ENCODE peak calls at places on chromosomes 7 and 10, in nine cellular contexts. U, B, L, H, P, E, N, M and G are unnamed samples.

GRCh38 chr7:131608112-131608498 is 51.7 kb upstream of the PODXL start:
- DNase-seq in U (no peak), B (no peak), L (no peak), H (no peak), P (no peak), E (no peak), N (no peak), M (no peak), G (no peak)

GRCh38 chr7:11343818-11344413 is 370.2 kb downstream of the PHF14 start:
- DNase-seq in U (peak), B (peak), L (peak), H (peak), P (peak), E (peak), N (peak), M (peak), G (peak)

GRCh38 chr7:140681766-140682165 is 9.0 kb downstream of the ADCK2 start:
- DNase-seq in U (no peak), B (no peak), L (no peak), H (no peak), P (no peak), E (no peak), N (no peak), M (no peak), G (no peak)

GRCh38 chr7:2824678-2825461 is 19.2 kb downstream of the GNA12 start:
- DNase-seq in U (no peak), B (peak), L (peak), H (no peak), P (no peak), E (no peak), N (no peak), M (peak), G (no peak)

GRCh38 chr7:155298834-155299538 is 1.3 kb downstream of the INSIG1 start:
- DNase-seq in U (peak), B (peak), L (peak), H (peak), P (peak), E (peak), N (peak), M (peak), G (peak)

GRCh38 chr7:2956076-2956475 is 87.6 kb downstream of the CARD11 start:
- DNase-seq in U (no peak), B (no peak), L (no peak), H (no peak), P (no peak), E (no peak), N (no peak), M (no peak), G (no peak)

GRCh38 chr7:30726296-30727006 is 25.5 kb upstream of the INMT start:
- DNase-seq in U (no peak), B (no peak), L (no peak), H (no peak), P (no peak), E (no peak), N (no peak), M (peak), G (no peak)

GRCh38 chr7:124645704-124646103 is 119.9 kb downstream of the GPR37 start:
- DNase-seq in U (no peak), B (no peak), L (peak), H (no peak), P (no peak), E (no peak), N (no peak), M (no peak), G (no peak)

GRCh38 chr10:92699518-92700272 is 9.9 kb downstream of the HHEX start:
- DNase-seq in U (no peak), B (peak), L (no peak), H (peak), P (peak), E (peak), N (peak), M (no peak), G (peak)

GRCh38 chr7:66150471-66150870 is 35.8 kb downstream of the CRCP start:
- DNase-seq in U (no peak), B (peak), L (no peak), H (peak), P (peak), E (no peak), N (no peak), M (no peak), G (peak)

GRCh38 chr10:60735244-60735643 is 43.0 kb upstream of the CDK1 start:
- DNase-seq in U (no peak), B (no peak), L (no peak), H (no peak), P (no peak), E (peak), N (no peak), M (no peak), G (no peak)

GRCh38 chr10:105549731-105550130 is 908.6 kb downstream of the SORCS3 start:
- DNase-seq in U (no peak), B (no peak), L (no peak), H (no peak), P (no peak), E (no peak), N (no peak), M (no peak), G (no peak)

GRCh38 chr7:40470111-40470736 is 335.4 kb downstream of the SUGCT start:
- DNase-seq in U (no peak), B (peak), L (no peak), H (peak), P (peak), E (no peak), N (no peak), M (no peak), G (peak)

GRCh38 chr10:14779053-14779649 is 4.5 kb upstream of the FAM107B start:
- DNase-seq in U (no peak), B (peak), L (no peak), H (peak), P (peak), E (peak), N (no peak), M (no peak), G (peak)

GRCh38 chr7:43643842-43644241 is 60.9 kb downstream of the STK17A start:
- DNase-seq in U (no peak), B (no peak), L (no peak), H (no peak), P (no peak), E (no peak), N (no peak), M (no peak), G (no peak)
- H2AFZ ChIP-seq in U (no peak), B (no peak), L (no peak), H (no peak), P (no peak), E (no peak), N (no peak), M (no peak), G (no peak)

GRCh38 chr10:133391249-133391635 is 2.7 kb upstream of the MTG1 start:
- DNase-seq in U (no peak), B (no peak), L (no peak), H (no peak), P (no peak), E (no peak), N (no peak), M (no peak), G (no peak)
- H3K4me2 ChIP-seq in U (peak), B (no peak), L (peak), H (no peak), P (no peak), E (no peak), N (no peak), M (peak), G (no peak)

GRCh38 chr10:36446873-36447272 is 678.5 kb upstream of the ANKRD30A start:
- DNase-seq in U (no peak), B (no peak), L (no peak), H (no peak), P (no peak), E (no peak), N (no peak), M (no peak), G (no peak)

GRCh38 chr10:36443233-36443632 is 682.2 kb upstream of the ANKRD30A start:
- DNase-seq in U (no peak), B (no peak), L (no peak), H (no peak), P (no peak), E (peak), N (no peak), M (no peak), G (no peak)

GRCh38 chr10:36437367-36437766 is 688.0 kb upstream of the ANKRD30A start:
- DNase-seq in U (no peak), B (no peak), L (no peak), H (peak), P (no peak), E (peak), N (no peak), M (no peak), G (no peak)

GRCh38 chr10:36440539-36440938 is 684.9 kb upstream of the ANKRD30A start:
- DNase-seq in U (no peak), B (no peak), L (no peak), H (no peak), P (no peak), E (no peak), N (no peak), M (no peak), G (no peak)

GRCh38 chr10:36441557-36441956 is 683.8 kb upstream of the ANKRD30A start:
- DNase-seq in U (no peak), B (no peak), L (no peak), H (peak), P (no peak), E (peak), N (no peak), M (no peak), G (no peak)
- H2AFZ ChIP-seq in U (no peak), B (no peak), L (no peak), H (no peak), P (no peak), E (no peak), N (no peak), M (no peak), G (no peak)

GRCh38 chr7:44636926-44637325 is 30.5 kb downstream of the OGDH start:
- DNase-seq in U (no peak), B (no peak), L (peak), H (no peak), P (no peak), E (no peak), N (no peak), M (no peak), G (no peak)
- H3K4me2 ChIP-seq in U (no peak), B (no peak), L (peak), H (no peak), P (no peak), E (no peak), N (no peak), M (no peak), G (no peak)

GRCh38 chr7:51121036-51121780 is 195.4 kb downstream of the COBL start:
- DNase-seq in U (no peak), B (no peak), L (no peak), H (no peak), P (no peak), E (no peak), N (no peak), M (no peak), G (no peak)
- H2AFZ ChIP-seq in U (no peak), B (no peak), L (no peak), H (no peak), P (no peak), E (no peak), N (no peak), M (peak), G (no peak)

DNA sequence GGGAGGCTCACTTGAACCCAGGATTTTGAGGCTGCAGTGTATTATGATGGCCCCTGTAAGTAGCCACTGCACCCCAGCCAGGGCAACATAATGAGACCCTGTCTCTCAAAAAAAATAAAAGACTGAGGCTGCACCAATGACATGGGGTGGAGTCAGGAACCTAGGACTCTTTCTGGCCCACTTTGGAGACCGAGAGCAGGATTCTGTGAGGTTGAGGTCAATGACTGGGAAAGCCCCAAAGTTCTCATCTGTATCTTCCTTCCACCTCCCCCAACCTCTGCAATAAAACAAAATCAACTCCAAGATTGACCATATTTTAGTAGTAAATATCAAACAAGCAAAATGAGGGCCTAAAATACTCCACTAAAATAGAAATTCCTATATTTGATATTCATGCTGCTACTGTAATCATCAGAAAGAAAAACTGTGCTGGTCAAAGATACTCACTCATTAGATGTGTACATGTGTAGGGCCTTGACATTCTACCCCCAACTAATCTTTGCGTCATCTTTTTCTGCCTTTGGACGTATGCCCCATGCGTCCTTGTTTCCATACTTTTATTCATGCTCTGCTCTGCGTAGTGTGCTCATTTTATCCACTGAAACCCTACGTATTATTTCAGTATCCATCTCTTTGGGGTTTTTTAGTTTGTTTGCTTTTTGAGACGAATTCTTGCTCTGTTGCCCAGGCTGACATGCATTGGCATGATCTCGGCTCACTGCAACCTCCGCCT is 23.8 kb downstream of the WBP1L start:
- DNase-seq in U (no peak), B (no peak), L (no peak), H (no peak), P (no peak), E (no peak), N (no peak), M (no peak), G (no peak)
- H3K4me2 ChIP-seq in U (no peak), B (no peak), L (no peak), H (no peak), P (no peak), E (no peak), N (no peak), M (no peak), G (no peak)

DNA sequence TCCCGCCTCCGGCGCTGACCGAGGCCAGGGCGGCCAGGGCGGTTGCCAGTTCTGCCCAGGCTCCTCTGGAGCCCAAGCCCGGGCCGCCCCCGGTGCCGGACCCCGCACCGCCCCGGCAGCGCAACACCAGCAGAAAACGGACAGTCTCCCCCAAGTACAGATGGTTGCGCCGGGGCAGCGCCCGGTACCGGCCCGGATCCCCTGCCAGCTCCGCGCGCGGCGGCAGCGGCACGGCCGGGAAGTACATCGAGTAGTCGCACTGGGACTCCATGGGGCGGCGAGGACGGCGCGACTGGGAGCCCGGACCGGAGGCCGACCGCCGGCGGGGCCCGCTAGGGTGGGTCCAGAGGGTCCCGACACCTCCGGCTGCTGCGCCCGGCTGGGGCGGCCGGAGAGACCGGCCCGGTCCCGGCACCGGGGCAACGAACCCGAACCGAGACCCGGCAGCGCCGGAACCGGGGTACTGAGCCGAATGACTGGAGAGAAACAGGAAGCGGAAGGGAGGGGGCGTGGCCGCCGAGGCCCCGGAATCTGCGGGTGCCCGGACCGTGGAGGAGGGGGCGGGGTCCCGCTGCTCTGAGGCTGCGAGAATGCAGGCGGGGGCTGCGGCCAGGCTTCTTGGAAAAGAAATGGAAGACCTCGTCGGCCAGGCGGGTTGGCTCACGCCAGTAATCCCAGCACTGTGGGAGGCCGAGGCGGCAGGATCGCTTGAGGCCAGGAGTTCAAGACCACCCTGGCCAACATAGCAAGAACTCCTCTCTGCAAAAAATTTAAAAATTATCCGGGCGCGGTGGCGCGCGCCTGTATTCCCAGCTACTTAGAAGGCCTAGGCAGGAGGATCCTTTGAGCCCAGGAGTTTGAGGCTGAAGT is at the start of gene TRAPPC14:
- DNase-seq in U (peak), B (peak), L (peak), H (peak), P (peak), E (peak), N (peak), M (peak), G (peak)
- H2AFZ ChIP-seq in U (peak), B (peak), L (peak), H (peak), P (peak), E (peak), N (peak), M (peak), G (peak)

GRCh38 chr7:137920637-137921473 is 74.1 kb upstream of the DGKI start:
- DNase-seq in U (no peak), B (peak), L (no peak), H (peak), P (peak), E (no peak), N (no peak), M (no peak), G (peak)

GRCh38 chr7:137925754-137926153 is 76.1 kb downstream of the CREB3L2 start:
- DNase-seq in U (no peak), B (no peak), L (no peak), H (no peak), P (no peak), E (no peak), N (no peak), M (no peak), G (no peak)

GRCh38 chr7:137925091-137925490 is 76.8 kb downstream of the CREB3L2 start:
- DNase-seq in U (no peak), B (peak), L (no peak), H (peak), P (no peak), E (no peak), N (no peak), M (no peak), G (peak)

GRCh38 chr7:137919987-137920386 is 73.2 kb upstream of the DGKI start:
- DNase-seq in U (no peak), B (no peak), L (no peak), H (no peak), P (no peak), E (no peak), N (no peak), M (no peak), G (peak)

DNA sequence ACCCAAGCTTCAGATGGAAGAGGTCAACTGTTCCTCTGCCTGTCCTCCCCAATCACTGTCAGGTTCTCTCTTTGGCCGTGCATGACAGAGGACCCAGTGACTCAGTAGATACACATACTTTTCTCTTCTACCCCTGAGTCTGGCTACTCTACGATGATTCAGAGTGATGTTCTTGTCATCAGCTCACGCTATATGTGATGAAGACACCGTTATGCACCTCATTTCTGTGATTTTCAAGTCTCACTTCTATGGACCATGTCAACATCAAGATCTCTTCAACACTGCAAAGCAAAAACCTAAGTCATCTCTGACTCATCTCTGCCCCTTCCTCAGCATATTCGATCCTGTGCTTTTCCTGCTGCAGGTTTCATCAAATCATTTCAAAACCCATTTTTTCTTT is 76.6 kb upstream of the DGKI start:
- DNase-seq in U (no peak), B (peak), L (no peak), H (peak), P (peak), E (peak), N (no peak), M (no peak), G (peak)
- H3K4me2 ChIP-seq in U (no peak), B (peak), L (no peak), H (no peak), P (no peak), E (no peak), N (no peak), M (no peak), G (peak)

GRCh38 chr10:17062493-17063487 is 66.8 kb downstream of the CUBN start:
- DNase-seq in U (no peak), B (peak), L (no peak), H (peak), P (peak), E (peak), N (no peak), M (no peak), G (peak)
- H2AFZ ChIP-seq in U (no peak), B (peak), L (no peak), H (no peak), P (no peak), E (no peak), N (peak), M (no peak), G (no peak)

GRCh38 chr7:8178353-8178752 is 83.6 kb downstream of the ICA1 start:
- DNase-seq in U (no peak), B (no peak), L (no peak), H (no peak), P (no peak), E (no peak), N (no peak), M (no peak), G (no peak)

GRCh38 chr7:8172372-8173354 is 89.3 kb downstream of the ICA1 start:
- DNase-seq in U (no peak), B (no peak), L (no peak), H (no peak), P (no peak), E (no peak), N (no peak), M (no peak), G (no peak)

GRCh38 chr7:8175929-8176369 is 86.0 kb downstream of the ICA1 start:
- DNase-seq in U (no peak), B (no peak), L (no peak), H (no peak), P (no peak), E (no peak), N (no peak), M (no peak), G (no peak)

GRCh38 chr7:8176370-8177081 is 85.4 kb downstream of the ICA1 start:
- DNase-seq in U (no peak), B (no peak), L (peak), H (no peak), P (no peak), E (no peak), N (no peak), M (peak), G (no peak)

GRCh38 chr7:8177109-8177933 is 84.6 kb downstream of the ICA1 start:
- DNase-seq in U (no peak), B (no peak), L (peak), H (no peak), P (no peak), E (no peak), N (no peak), M (peak), G (no peak)
- H3K4me2 ChIP-seq in U (no peak), B (no peak), L (peak), H (no peak), P (no peak), E (no peak), N (no peak), M (peak), G (no peak)